ENCODE peak calls at places on chromosomes 13 and 19, in seven cellular contexts. M is uterus, C is breast epithelium, Y is SK-MEL-5, E is fibroblast of lung, I is psoas muscle, F is Calu3. O is an unnamed sample.

GRCh38 chr19:36488118-36488815 is 1.1 kb downstream of the ZNF566 start:
- DNase-seq in M (no peak), C (no peak), Y (no peak), E (peak), I (no peak), F (no peak), O (no peak)

GRCh38 chr13:77544365-77544764 is 8.9 kb downstream of the SCEL start:
- DNase-seq in M (peak), C (no peak), Y (no peak), E (peak), I (peak), F (no peak), O (no peak)

GRCh38 chr13:50957620-50958019 is 48.0 kb downstream of the RNASEH2B start:
- DNase-seq in M (no peak), C (no peak), Y (no peak), E (no peak), I (no peak), F (no peak), O (no peak)

GRCh38 chr13:96898212-96898611 is 96.1 kb downstream of the OXGR1 start:
- DNase-seq in M (no peak), C (no peak), Y (peak), E (no peak), I (no peak), F (no peak), O (no peak)

GRCh38 chr19:18321729-18322091 is 1.2 kb downstream of the LSM4 start:
- DNase-seq in M (no peak), C (no peak), Y (no peak), E (peak), I (no peak), F (no peak), O (no peak)

GRCh38 chr13:98411013-98411412 is 165.9 kb downstream of the STK24 start:
- DNase-seq in M (no peak), C (no peak), Y (no peak), E (no peak), I (no peak), F (no peak), O (no peak)

GRCh38 chr19:47865166-47865565 is 6.1 kb downstream of the TPRX2 start:
- DNase-seq in M (no peak), C (no peak), Y (no peak), E (no peak), I (no peak), F (no peak), O (no peak)

GRCh38 chr13:113546571-113547247 is 37.8 kb upstream of the TFDP1 start:
- DNase-seq in M (no peak), C (no peak), Y (no peak), E (peak), I (peak), F (no peak), O (no peak)

GRCh38 chr19:3936506-3937442 is 3.9 kb downstream of the NMRK2 start:
- DNase-seq in M (no peak), C (no peak), Y (no peak), E (no peak), I (no peak), F (no peak), O (no peak)

GRCh38 chr13:65964672-65965071 is 1265.5 kb downstream of the PCDH9 start:
- DNase-seq in M (no peak), C (no peak), Y (no peak), E (no peak), I (no peak), F (no peak), O (no peak)

GRCh38 chr13:29459818-29460335 is 135.6 kb downstream of the SLC7A1 start:
- DNase-seq in M (no peak), C (no peak), Y (no peak), E (no peak), I (no peak), F (no peak), O (no peak)

GRCh38 chr13:69720278-69720983 is 387.2 kb upstream of the ATXN8OS start:
- DNase-seq in M (no peak), C (no peak), Y (no peak), E (no peak), I (no peak), F (no peak), O (no peak)

GRCh38 chr19:1438933-1439358 is 750 bp downstream of the RPS15 start:
- DNase-seq in M (no peak), C (no peak), Y (no peak), E (no peak), I (no peak), F (no peak), O (no peak)

GRCh38 chr13:33637978-33638743 is 179.8 kb upstream of the RFC3 start:
- DNase-seq in M (no peak), C (no peak), Y (no peak), E (peak), I (no peak), F (no peak), O (no peak)

GRCh38 chr19:16626796-16627193 is 1.2 kb downstream of the MED26 start:
- DNase-seq in M (no peak), C (no peak), Y (no peak), E (no peak), I (peak), F (no peak), O (peak)

GRCh38 chr19:40594657-40595077 is 6.5 kb upstream of the LTBP4 start:
- DNase-seq in M (no peak), C (no peak), Y (peak), E (no peak), I (no peak), F (no peak), O (no peak)

GRCh38 chr19:3620145-3620816 is 6.3 kb downstream of the CACTIN start:
- DNase-seq in M (no peak), C (no peak), Y (no peak), E (no peak), I (no peak), F (no peak), O (no peak)

GRCh38 chr19:6273701-6274601 is 5.8 kb downstream of the MLLT1 start:
- DNase-seq in M (peak), C (peak), Y (no peak), E (peak), I (peak), F (peak), O (no peak)

GRCh38 chr19:44897835-44898234 is 6.8 kb downstream of the TOMM40 start:
- DNase-seq in M (no peak), C (no peak), Y (no peak), E (no peak), I (no peak), F (no peak), O (no peak)

GRCh38 chr19:41025871-41026270 is 34.8 kb downstream of the CYP2B6 start:
- DNase-seq in M (no peak), C (no peak), Y (no peak), E (no peak), I (no peak), F (peak), O (no peak)

GRCh38 chr19:30314056-30314804 is 58.0 kb upstream of the ZNF536 start:
- DNase-seq in M (no peak), C (no peak), Y (no peak), E (no peak), I (no peak), F (no peak), O (no peak)

GRCh38 chr13:72293206-72293605 is 426.2 kb upstream of the DACH1 start:
- DNase-seq in M (no peak), C (no peak), Y (no peak), E (no peak), I (no peak), F (no peak), O (no peak)

GRCh38 chr13:62767473-62767872 is 1351.8 kb upstream of the PCDH20 start:
- DNase-seq in M (no peak), C (no peak), Y (no peak), E (no peak), I (no peak), F (no peak), O (no peak)

GRCh38 chr19:2421581-2422306 is 5.6 kb downstream of the TIMM13 start:
- DNase-seq in M (no peak), C (no peak), Y (no peak), E (no peak), I (no peak), F (no peak), O (no peak)

GRCh38 chr19:48551437-48552302 is at the start of gene SULT2B1:
- DNase-seq in M (no peak), C (peak), Y (no peak), E (no peak), I (no peak), F (peak), O (no peak)

GRCh38 chr19:28169168-28169862 is 1043.6 kb downstream of the UQCRFS1 start:
- DNase-seq in M (no peak), C (no peak), Y (no peak), E (no peak), I (no peak), F (no peak), O (no peak)

GRCh38 chr19:29404951-29405727 is 120.7 kb upstream of the VSTM2B start:
- DNase-seq in M (peak), C (peak), Y (no peak), E (no peak), I (no peak), F (no peak), O (no peak)

GRCh38 chr13:24050292-24050711 is 110.2 kb upstream of the SPATA13 start:
- DNase-seq in M (peak), C (peak), Y (no peak), E (peak), I (no peak), F (no peak), O (no peak)

GRCh38 chr19:53873451-53874383 is 6.0 kb downstream of the MYADM start:
- DNase-seq in M (no peak), C (no peak), Y (no peak), E (no peak), I (peak), F (peak), O (no peak)

GRCh38 chr13:44410328-44410859 is 36.8 kb downstream of the SERP2 start:
- DNase-seq in M (no peak), C (no peak), Y (no peak), E (no peak), I (no peak), F (no peak), O (no peak)

GRCh38 chr13:40445557-40445990 is 220.9 kb downstream of the FOXO1 start:
- DNase-seq in M (peak), C (no peak), Y (no peak), E (no peak), I (peak), F (no peak), O (no peak)

GRCh38 chr19:42093505-42093904 is 17.5 kb downstream of the ZNF574 start:
- DNase-seq in M (no peak), C (no peak), Y (no peak), E (no peak), I (no peak), F (no peak), O (no peak)

GRCh38 chr19:1568320-1569019 is at the start of gene MEX3D:
- DNase-seq in M (peak), C (peak), Y (peak), E (peak), I (peak), F (peak), O (peak)

GRCh38 chr19:29622191-29623070 is 16.3 kb downstream of the POP4 start:
- DNase-seq in M (no peak), C (no peak), Y (no peak), E (no peak), I (peak), F (peak), O (peak)

GRCh38 chr13:42322806-42323205 is 50.9 kb downstream of the AKAP11 start:
- DNase-seq in M (no peak), C (no peak), Y (no peak), E (no peak), I (no peak), F (no peak), O (no peak)